ENCODE peak calls at places on chromosomes 13 and 19, in five cellular contexts. One of them, this sample, is unnamed.
A peak's percentile ranks its signal among the peaks of the same experiment; 100 is the strongest.

GRCh38 chr13:77359171-77359570 is 32.3 kb upstream of the MYCBP2 start:
- DNase-seq in testis: no peak
- DNase-seq in heart left ventricle: no peak
- DNase-seq in body of pancreas: no peak
- DNase-seq in esophagus squamous epithelium: no peak
- DNase-seq in this sample: no peak

GRCh38 chr13:59690857-59691500 is 472.7 kb downstream of the DIAPH3 start:
- DNase-seq in testis: no peak
- DNase-seq in heart left ventricle: no peak
- DNase-seq in body of pancreas: no peak
- DNase-seq in esophagus squamous epithelium: no peak
- DNase-seq in this sample: no peak

GRCh38 chr19:16952046-16952445 is 63.2 kb downstream of the F2RL3 start:
- DNase-seq in testis: no peak
- DNase-seq in heart left ventricle: no peak
- DNase-seq in body of pancreas: no peak
- DNase-seq in esophagus squamous epithelium: no peak
- DNase-seq in this sample: no peak

GRCh38 chr19:15476334-15476733 is 3.0 kb downstream of the PGLYRP2 start:
- DNase-seq in testis: no peak
- DNase-seq in heart left ventricle: no peak
- DNase-seq in body of pancreas: no peak
- DNase-seq in esophagus squamous epithelium: no peak
- DNase-seq in this sample: no peak

GRCh38 chr19:48836089-48837017 is at the start of gene HSD17B14:
- DNase-seq in testis: no peak
- DNase-seq in heart left ventricle: no peak
- DNase-seq in body of pancreas: peak; percentile 22
- DNase-seq in esophagus squamous epithelium: no peak
- DNase-seq in this sample: peak; percentile 61

GRCh38 chr19:2059422-2060201 is 8.6 kb upstream of the MKNK2 start:
- DNase-seq in testis: peak; percentile 81
- DNase-seq in heart left ventricle: peak; percentile 74
- DNase-seq in body of pancreas: peak; percentile 80
- DNase-seq in esophagus squamous epithelium: no peak
- DNase-seq in this sample: peak; percentile 93

GRCh38 chr19:10740798-10741197 is 22.9 kb downstream of the DNM2 start:
- DNase-seq in testis: no peak
- DNase-seq in heart left ventricle: no peak
- DNase-seq in body of pancreas: no peak
- DNase-seq in esophagus squamous epithelium: no peak
- DNase-seq in this sample: no peak

GRCh38 chr13:110062777-110063442 is 244.0 kb downstream of the COL4A1 start:
- DNase-seq in testis: no peak
- DNase-seq in heart left ventricle: no peak
- DNase-seq in body of pancreas: no peak
- DNase-seq in esophagus squamous epithelium: no peak
- DNase-seq in this sample: no peak

GRCh38 chr13:41099986-41100385 is 32.6 kb downstream of the KBTBD6 start:
- DNase-seq in testis: no peak
- DNase-seq in heart left ventricle: no peak
- DNase-seq in body of pancreas: no peak
- DNase-seq in esophagus squamous epithelium: no peak
- DNase-seq in this sample: no peak

GRCh38 chr13:77067519-77067918 is 40.6 kb upstream of the FBXL3 start:
- DNase-seq in testis: no peak
- DNase-seq in heart left ventricle: no peak
- DNase-seq in body of pancreas: no peak
- DNase-seq in esophagus squamous epithelium: no peak
- DNase-seq in this sample: no peak

GRCh38 chr13:73936001-73936400 is 198.2 kb downstream of the KLF12 start:
- DNase-seq in testis: no peak
- DNase-seq in heart left ventricle: no peak
- DNase-seq in body of pancreas: no peak
- DNase-seq in esophagus squamous epithelium: no peak
- DNase-seq in this sample: no peak

GRCh38 chr19:16814526-16815100 is 14.6 kb upstream of the SIN3B start:
- DNase-seq in testis: no peak
- DNase-seq in heart left ventricle: no peak
- DNase-seq in body of pancreas: no peak
- DNase-seq in esophagus squamous epithelium: no peak
- DNase-seq in this sample: no peak

GRCh38 chr13:45242070-45242469 is 41.2 kb upstream of the KCTD4 start:
- DNase-seq in testis: no peak
- DNase-seq in heart left ventricle: no peak
- DNase-seq in body of pancreas: peak; percentile 20
- DNase-seq in esophagus squamous epithelium: no peak
- DNase-seq in this sample: no peak

GRCh38 chr13:24875566-24875965 is 111.6 kb downstream of the RNF17 start:
- DNase-seq in testis: no peak
- DNase-seq in heart left ventricle: no peak
- DNase-seq in body of pancreas: no peak
- DNase-seq in esophagus squamous epithelium: no peak
- DNase-seq in this sample: no peak

GRCh38 chr19:35049456-35049855 is 7.9 kb downstream of the HPN start:
- DNase-seq in testis: no peak
- DNase-seq in heart left ventricle: no peak
- DNase-seq in body of pancreas: no peak
- DNase-seq in esophagus squamous epithelium: no peak
- DNase-seq in this sample: no peak

GRCh38 chr13:112756967-112757758 is 67.3 kb downstream of the ATP11A start:
- DNase-seq in testis: peak; percentile 57
- DNase-seq in heart left ventricle: no peak
- DNase-seq in body of pancreas: no peak
- DNase-seq in esophagus squamous epithelium: no peak
- DNase-seq in this sample: no peak

GRCh38 chr13:75913925-75914324 is 277.8 kb downstream of the LMO7 start:
- DNase-seq in testis: no peak
- DNase-seq in heart left ventricle: no peak
- DNase-seq in body of pancreas: no peak
- DNase-seq in esophagus squamous epithelium: no peak
- DNase-seq in this sample: no peak

GRCh38 chr13:77874406-77874805 is 44.2 kb downstream of the EDNRB start:
- DNase-seq in testis: no peak
- DNase-seq in heart left ventricle: no peak
- DNase-seq in body of pancreas: no peak
- DNase-seq in esophagus squamous epithelium: no peak
- DNase-seq in this sample: no peak

GRCh38 chr13:81636120-81636519 is 1295.2 kb upstream of the SPRY2 start:
- DNase-seq in testis: no peak
- DNase-seq in heart left ventricle: no peak
- DNase-seq in body of pancreas: no peak
- DNase-seq in esophagus squamous epithelium: no peak
- DNase-seq in this sample: no peak

DNA sequence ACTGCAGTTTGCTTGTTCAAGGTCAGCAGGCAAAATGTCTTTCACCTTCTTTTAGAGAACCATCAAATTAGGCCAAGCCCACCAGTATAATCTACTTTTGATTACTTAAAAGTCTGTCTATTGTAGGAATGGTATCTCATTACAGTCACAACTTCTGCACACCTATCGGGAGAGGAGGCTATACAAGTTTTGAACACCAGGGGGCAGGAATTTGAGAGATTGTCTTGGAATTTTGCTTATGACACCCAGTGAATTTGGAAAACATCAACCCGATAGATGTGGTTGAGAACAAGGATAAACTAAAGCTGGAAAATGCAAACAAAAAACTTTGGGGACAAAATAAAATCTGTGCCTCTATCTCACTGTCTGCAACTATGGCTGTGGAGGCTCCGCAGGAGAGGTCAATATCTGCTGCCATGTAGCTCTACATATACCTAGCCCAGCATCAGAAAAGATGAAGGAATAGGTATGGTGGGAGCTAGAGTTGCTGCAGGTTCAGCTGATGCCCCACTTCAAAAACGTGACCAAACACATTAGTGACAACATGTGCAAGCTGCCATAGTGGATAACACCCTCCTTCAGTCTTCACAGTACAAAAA is 1299.2 kb upstream of the SPRY2 start:
- DNase-seq in testis: peak; percentile 65
- DNase-seq in heart left ventricle: no peak
- DNase-seq in body of pancreas: peak; percentile 20
- DNase-seq in esophagus squamous epithelium: no peak
- DNase-seq in this sample: no peak
- TF ChIP-seq CTCF in testis: no peak
- TF ChIP-seq CTCF in heart left ventricle: no peak
- TF ChIP-seq CTCF in body of pancreas: peak; percentile 19
- TF ChIP-seq CTCF in esophagus squamous epithelium: peak; percentile 24
- TF ChIP-seq CTCF in this sample: peak; percentile 32

GRCh38 chr19:32692727-32693061 is 1.1 kb downstream of the NUDT19 start:
- DNase-seq in testis: no peak
- DNase-seq in heart left ventricle: no peak
- DNase-seq in body of pancreas: no peak
- DNase-seq in esophagus squamous epithelium: no peak
- DNase-seq in this sample: no peak

GRCh38 chr19:32687681-32688080 is 3.9 kb upstream of the NUDT19 start:
- DNase-seq in testis: no peak
- DNase-seq in heart left ventricle: no peak
- DNase-seq in body of pancreas: no peak
- DNase-seq in esophagus squamous epithelium: no peak
- DNase-seq in this sample: no peak

GRCh38 chr19:32691291-32691951 is at the start of gene NUDT19:
- DNase-seq in testis: peak; percentile 92
- DNase-seq in heart left ventricle: peak; percentile 94
- DNase-seq in body of pancreas: peak; percentile 86
- DNase-seq in esophagus squamous epithelium: no peak
- DNase-seq in this sample: peak; percentile 95

GRCh38 chr19:32688315-32688714 is 3.3 kb upstream of the NUDT19 start:
- DNase-seq in testis: peak; percentile 26
- DNase-seq in heart left ventricle: peak; percentile 55
- DNase-seq in body of pancreas: no peak
- DNase-seq in esophagus squamous epithelium: no peak
- DNase-seq in this sample: no peak

DNA sequence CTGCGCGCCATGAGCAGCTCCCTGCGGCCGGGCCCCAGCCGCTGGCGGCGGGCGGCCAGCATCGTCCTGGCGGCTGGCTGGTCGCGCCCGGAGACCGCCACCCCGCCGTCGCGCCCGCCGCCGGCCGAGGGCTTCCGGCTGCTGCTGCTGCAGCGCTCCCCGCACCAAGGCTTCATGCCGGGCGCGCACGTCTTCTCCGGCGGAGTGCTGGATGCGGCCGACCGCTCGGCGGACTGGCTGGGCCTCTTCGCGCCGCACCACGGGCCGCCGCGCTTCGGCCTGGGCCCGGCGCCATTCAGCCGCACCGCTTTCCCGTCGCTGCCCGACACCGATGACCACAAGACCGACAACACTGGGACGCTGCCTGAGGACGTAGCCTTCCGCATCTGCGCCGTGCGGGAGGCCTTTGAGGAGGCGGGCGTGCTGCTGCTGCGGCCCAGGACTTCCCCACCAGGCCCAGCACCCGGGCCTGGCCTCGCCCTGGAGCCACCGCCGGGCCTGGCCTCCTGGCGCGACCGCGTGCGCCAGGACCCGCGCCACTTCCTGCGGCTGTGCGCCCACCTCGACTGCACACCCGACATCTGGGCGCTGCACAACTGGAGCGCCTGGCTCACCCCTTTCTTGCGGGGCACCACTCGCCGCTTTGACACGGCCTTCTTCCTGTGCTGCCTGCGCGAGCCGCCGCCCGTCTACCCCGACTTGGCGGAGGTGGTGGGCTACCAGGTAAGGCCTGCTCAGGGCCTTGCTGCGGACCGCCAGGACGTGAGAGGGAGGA is 518 bp downstream of the NUDT19 start:
- DNase-seq in testis: peak; percentile 85
- DNase-seq in heart left ventricle: peak; percentile 79
- DNase-seq in body of pancreas: peak; percentile 59
- DNase-seq in esophagus squamous epithelium: peak; percentile 27
- DNase-seq in this sample: peak; percentile 92
- TF ChIP-seq POLR2A in testis: no peak
- TF ChIP-seq POLR2A in heart left ventricle: no peak
- TF ChIP-seq POLR2A in body of pancreas: peak; percentile 35
- TF ChIP-seq POLR2A in esophagus squamous epithelium: no peak
- TF ChIP-seq POLR2A in this sample: no peak

GRCh38 chr13:46602531-46602930 is 49.6 kb downstream of the LRCH1 start:
- DNase-seq in testis: no peak
- DNase-seq in heart left ventricle: no peak
- DNase-seq in body of pancreas: no peak
- DNase-seq in esophagus squamous epithelium: no peak
- DNase-seq in this sample: no peak

GRCh38 chr13:46600943-46601311 is 48.0 kb downstream of the LRCH1 start:
- DNase-seq in testis: no peak
- DNase-seq in heart left ventricle: no peak
- DNase-seq in body of pancreas: no peak
- DNase-seq in esophagus squamous epithelium: no peak
- DNase-seq in this sample: no peak

GRCh38 chr13:46604226-46604968 is 51.4 kb downstream of the LRCH1 start:
- DNase-seq in testis: no peak
- DNase-seq in heart left ventricle: no peak
- DNase-seq in body of pancreas: no peak
- DNase-seq in esophagus squamous epithelium: no peak
- DNase-seq in this sample: no peak

GRCh38 chr13:46605089-46605488 is 52.1 kb downstream of the LRCH1 start:
- DNase-seq in testis: no peak
- DNase-seq in heart left ventricle: no peak
- DNase-seq in body of pancreas: no peak
- DNase-seq in esophagus squamous epithelium: no peak
- DNase-seq in this sample: peak; percentile 59

DNA sequence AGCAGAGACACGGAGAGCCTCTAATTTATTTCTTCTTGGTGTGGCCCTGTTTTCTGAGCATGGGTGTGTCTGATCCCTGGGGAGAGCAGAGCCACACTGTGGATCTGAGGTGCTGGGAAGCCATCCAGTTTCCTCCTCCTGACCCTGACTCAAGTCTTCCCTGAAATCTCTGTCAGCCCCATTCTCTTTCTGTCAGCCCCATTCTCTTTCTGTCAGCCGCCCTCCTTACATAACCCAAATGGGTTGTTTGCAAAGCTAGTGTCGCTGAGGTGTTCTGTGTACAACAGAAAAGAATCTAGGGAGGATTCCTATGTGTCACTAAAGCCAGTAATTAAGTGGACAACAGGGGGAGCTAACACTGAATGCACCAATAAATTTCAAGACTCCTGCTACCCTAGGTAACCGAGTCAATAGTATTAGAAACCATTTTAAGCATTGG is 50.2 kb downstream of the LRCH1 start:
- DNase-seq in testis: no peak
- DNase-seq in heart left ventricle: no peak
- DNase-seq in body of pancreas: no peak
- DNase-seq in esophagus squamous epithelium: no peak
- DNase-seq in this sample: no peak
- TF ChIP-seq CTCF in testis: peak; percentile 13
- TF ChIP-seq CTCF in heart left ventricle: peak; percentile 19
- TF ChIP-seq CTCF in body of pancreas: no peak
- TF ChIP-seq CTCF in esophagus squamous epithelium: no peak
- TF ChIP-seq CTCF in this sample: peak; percentile 13

GRCh38 chr19:40605201-40605971 is 4.2 kb downstream of the LTBP4 start:
- DNase-seq in testis: peak; percentile 61
- DNase-seq in heart left ventricle: peak; percentile 79
- DNase-seq in body of pancreas: peak; percentile 78
- DNase-seq in esophagus squamous epithelium: no peak
- DNase-seq in this sample: peak; percentile 88

GRCh38 chr19:40603071-40603718 is 2.0 kb downstream of the LTBP4 start:
- DNase-seq in testis: no peak
- DNase-seq in heart left ventricle: no peak
- DNase-seq in body of pancreas: no peak
- DNase-seq in esophagus squamous epithelium: no peak
- DNase-seq in this sample: no peak

GRCh38 chr19:40601061-40601973 is at the start of gene LTBP4:
- DNase-seq in testis: no peak
- DNase-seq in heart left ventricle: peak; percentile 84
- DNase-seq in body of pancreas: no peak
- DNase-seq in esophagus squamous epithelium: no peak
- DNase-seq in this sample: no peak

GRCh38 chr19:40604647-40605200 is 3.6 kb downstream of the LTBP4 start:
- DNase-seq in testis: no peak
- DNase-seq in heart left ventricle: peak; percentile 45
- DNase-seq in body of pancreas: no peak
- DNase-seq in esophagus squamous epithelium: no peak
- DNase-seq in this sample: no peak

GRCh38 chr19:40603719-40604646 is 2.8 kb downstream of the LTBP4 start:
- DNase-seq in testis: peak; percentile 97
- DNase-seq in heart left ventricle: peak; percentile 98
- DNase-seq in body of pancreas: peak; percentile 99
- DNase-seq in esophagus squamous epithelium: peak; percentile 74
- DNase-seq in this sample: peak; percentile 98
- TF ChIP-seq POLR2A in testis: no peak
- TF ChIP-seq POLR2A in heart left ventricle: peak; percentile 88
- TF ChIP-seq POLR2A in body of pancreas: peak; percentile 50
- TF ChIP-seq POLR2A in esophagus squamous epithelium: peak; percentile 71
- TF ChIP-seq POLR2A in this sample: peak; percentile 48